ENCODE peak calls at places on chromosomes 4 and X, in seven cellular contexts. T is OCI-M1; O is myocyte; U is hippocampal formation; L is NCI-H2107; Z is NT2/D1; I is activated naive CD4-positive, alpha-beta T cell. Q is an unnamed sample.

GRCh38 chrX:92270936-92271655 is 491.9 kb downstream of the PCDH11X start:
- DNase-seq in I (no peak), Z (peak), U (no peak), O (no peak), L (no peak), T (peak), Q (no peak)

GRCh38 chrX:74133156-74133796 is 170.7 kb upstream of the ZCCHC13 start:
- DNase-seq in T (peak), Z (peak), U (no peak), I (no peak), L (peak), O (peak), Q (no peak)

GRCh38 chr4:73222466-73223257 is 35.9 kb downstream of the ANKRD17 start:
- DNase-seq in Z (peak), T (peak), O (peak), U (peak), L (peak), I (peak), Q (no peak)

GRCh38 chr4:53307819-53308773 is 57.8 kb downstream of the SCFD2 start:
- DNase-seq in U (no peak), O (no peak), Z (no peak), T (peak), L (no peak), I (no peak), Q (no peak)

GRCh38 chr4:142435599-142436235 is 410.4 kb downstream of the INPP4B start:
- DNase-seq in Z (peak), O (peak), U (no peak), L (no peak), T (no peak), I (no peak), Q (no peak)

GRCh38 chr4:120842046-120842445 is 80.5 kb downstream of the PRDM5 start:
- DNase-seq in U (no peak), I (no peak), O (no peak), L (no peak), T (peak), Z (no peak), Q (no peak)

GRCh38 chr4:184573701-184574100 is 75.5 kb downstream of the CASP3 start:
- DNase-seq in Z (no peak), U (no peak), L (no peak), T (no peak), O (no peak), I (no peak), Q (no peak)

GRCh38 chrX:39372126-39372525 is 570.9 kb downstream of the MID1IP1 start:
- DNase-seq in T (no peak), I (no peak), Z (no peak), O (no peak), U (no peak), L (no peak), Q (no peak)

GRCh38 chrX:70033348-70033747 is 16.4 kb downstream of the AWAT2 start:
- DNase-seq in Z (peak), T (peak), L (no peak), U (no peak), I (no peak), O (peak), Q (no peak)

Q was measured in activated gamma-delta T cell.